ENCODE peak calls at places on chromosomes 4 and X, in five cellular contexts. K is hypothalamus; H is mesendoderm; A is effector memory CD8-positive, alpha-beta T cell; F is NCI-H774. L is an unnamed sample.

GRCh38 chr4:4457803-4458550 is 71.1 kb downstream of the NSG1 start:
- DNase-seq in K (no peak), H (peak), A (no peak), F (no peak), L (peak)

GRCh38 chrX:17826609-17827496 is 34.2 kb downstream of the RAI2 start:
- DNase-seq in K (no peak), H (no peak), A (no peak), F (no peak), L (no peak)

GRCh38 chr4:84681488-84682274 is 98.8 kb downstream of the CDS1 start:
- DNase-seq in K (no peak), H (peak), A (no peak), F (no peak), L (peak)

GRCh38 chrX:151082077-151082948 is 94.1 kb upstream of the GPR50 start:
- DNase-seq in K (peak), H (peak), A (peak), F (peak), L (peak)

GRCh38 chr4:957581-958313 is 15.6 kb downstream of the DGKQ start:
- DNase-seq in K (no peak), H (no peak), A (no peak), F (no peak), L (no peak)

GRCh38 chr4:82753725-82754410 is 44.7 kb downstream of the SCD5 start:
- DNase-seq in K (no peak), H (no peak), A (no peak), F (no peak), L (no peak)

GRCh38 chr4:186798951-186799659 is 75.4 kb upstream of the FAT1 start:
- DNase-seq in K (no peak), H (no peak), A (no peak), F (no peak), L (no peak)

GRCh38 chr4:85740431-85740861 is 265.5 kb downstream of the ARHGAP24 start:
- DNase-seq in K (no peak), H (no peak), A (no peak), F (no peak), L (peak)

GRCh38 chr4:105461221-105462041 is 12.4 kb downstream of the PPA2 start:
- DNase-seq in K (no peak), H (no peak), A (no peak), F (no peak), L (peak)

GRCh38 chr4:81454953-81455352 is 16.8 kb downstream of the RASGEF1B start:
- DNase-seq in K (no peak), H (no peak), A (no peak), F (no peak), L (no peak)